ENCODE peak calls at places on chromosome 7, in ten cellular contexts. O is naive thymus-derived CD4-positive, alpha-beta T cell; H is mammary epithelial cell; T is neuronal stem cell; L is endodermal cell; Q is mesendoderm; I is WERI-Rb-1; J is spleen; X is mucosa of descending colon; B is NT2/D1. U is an unnamed sample. For H3K36me3, the result is how much of the 10 kb centered on the place peaks cover.

GRCh38 chr7:35681630-35682029 is 13.3 kb downstream of the HERPUD2 start:
- DNase-seq in O (no peak), H (no peak), T (no peak), L (no peak), Q (no peak), I (no peak), J (no peak), X (no peak), B (no peak), U (no peak)

GRCh38 chr7:102045681-102046372 is 228.4 kb downstream of the CUX1 start:
- DNase-seq in O (no peak), H (no peak), T (no peak), L (no peak), Q (no peak), I (no peak), J (no peak), X (no peak), B (no peak), U (no peak)

GRCh38 chr7:26686448-26686981 is 177.9 kb downstream of the SKAP2 start:
- DNase-seq in O (peak), H (peak), T (peak), L (peak), Q (peak), I (peak), J (no peak), X (no peak), B (peak), U (no peak)

GRCh38 chr7:44235582-44236332 is 35.0 kb downstream of the YKT6 start:
- DNase-seq in O (no peak), H (peak), T (no peak), L (no peak), Q (no peak), I (peak), J (no peak), X (no peak), B (no peak), U (no peak)

GRCh38 chr7:1224093-1224702 is 8.5 kb upstream of the UNCX start:
- DNase-seq in O (no peak), H (no peak), T (peak), L (peak), Q (no peak), I (no peak), J (no peak), X (no peak), B (no peak), U (no peak)

GRCh38 chr7:71705217-71705616 is 573.3 kb downstream of the GALNT17 start:
- DNase-seq in O (no peak), H (no peak), T (no peak), L (no peak), Q (no peak), I (no peak), J (no peak), X (no peak), B (no peak), U (no peak)

GRCh38 chr7:27435461-27435860 is 192.9 kb downstream of the EVX1 start:
- DNase-seq in O (no peak), H (no peak), T (no peak), L (no peak), Q (peak), I (no peak), J (no peak), X (no peak), B (no peak), U (no peak)

GRCh38 chr7:129376778-129377700 is 57.2 kb upstream of the STRIP2 start:
- DNase-seq in O (no peak), H (peak), T (no peak), L (no peak), Q (no peak), I (no peak), J (no peak), X (no peak), B (no peak), U (no peak)

GRCh38 chr7:2494191-2495130 is 18.3 kb upstream of the GRIFIN start:
- DNase-seq in O (no peak), H (no peak), T (no peak), L (no peak), Q (no peak), I (no peak), J (no peak), X (no peak), B (no peak), U (no peak)

GRCh38 chr7:39622609-39623311 is 612 bp upstream of the RALA start:
- DNase-seq in O (no peak), H (no peak), T (no peak), L (no peak), Q (no peak), I (no peak), J (no peak), X (no peak), B (no peak), U (no peak)

GRCh38 chr7:14924398-14924797 is 21.8 kb upstream of the DGKB start:
- DNase-seq in O (no peak), H (no peak), T (no peak), L (no peak), Q (no peak), I (no peak), J (no peak), X (no peak), B (no peak), U (no peak)

GRCh38 chr7:10257438-10257837 is 716.2 kb upstream of the PHF14 start:
- DNase-seq in O (no peak), H (no peak), T (no peak), L (no peak), Q (no peak), I (no peak), J (no peak), X (no peak), B (no peak), U (no peak)

GRCh38 chr7:121084256-121084655 is 95.7 kb downstream of the CPED1 start:
- DNase-seq in O (no peak), H (no peak), T (no peak), L (no peak), Q (no peak), I (no peak), J (no peak), X (no peak), B (no peak), U (no peak)

GRCh38 chr7:124765401-124766352 is at the start of gene GPR37:
- DNase-seq in O (no peak), H (peak), T (peak), L (peak), Q (peak), I (peak), J (peak), X (peak), B (peak), U (peak)

GRCh38 chr7:157514306-157514705 is 177.5 kb downstream of the DNAJB6 start:
- DNase-seq in O (no peak), H (no peak), T (no peak), L (no peak), Q (no peak), I (no peak), J (no peak), X (no peak), B (no peak), U (no peak)

GRCh38 chr7:140732436-140732835 is 35.9 kb downstream of the NDUFB2 start:
- DNase-seq in O (no peak), H (no peak), T (no peak), L (no peak), Q (peak), I (no peak), J (no peak), X (no peak), B (no peak), U (no peak)

GRCh38 chr7:149869867-149870266 is 3.9 kb upstream of the ATP6V0E2 start:
- DNase-seq in O (peak), H (no peak), T (no peak), L (peak), Q (no peak), I (no peak), J (no peak), X (no peak), B (no peak), U (no peak)

GRCh38 chr7:128801008-128801407 is 9.2 kb downstream of the CCDC136 start:
- DNase-seq in O (no peak), H (no peak), T (no peak), L (no peak), Q (no peak), I (no peak), J (no peak), X (no peak), B (no peak), U (no peak)

GRCh38 chr7:126803060-126803665 is 449.6 kb downstream of the GRM8 start:
- DNase-seq in O (peak), H (peak), T (peak), L (peak), Q (peak), I (peak), J (no peak), X (no peak), B (peak), U (no peak)

GRCh38 chr7:665251-665650 is 61.2 kb upstream of the DNAAF5 start:
- DNase-seq in O (no peak), H (no peak), T (no peak), L (peak), Q (peak), I (no peak), J (no peak), X (peak), B (peak), U (no peak)

GRCh38 chr7:120337308-120337907 is 64.4 kb downstream of the KCND2 start:
- DNase-seq in O (no peak), H (peak), T (peak), L (no peak), Q (peak), I (no peak), J (no peak), X (no peak), B (peak), U (no peak)

GRCh38 chr7:63044721-63045120 is 953.9 kb upstream of the ZNF722 start:
- DNase-seq in O (no peak), H (no peak), T (no peak), L (no peak), Q (no peak), I (no peak), J (no peak), X (no peak), B (no peak), U (no peak)

GRCh38 chr7:63045575-63045974 is 953.1 kb upstream of the ZNF722 start:
- DNase-seq in O (no peak), H (no peak), T (no peak), L (no peak), Q (no peak), I (no peak), J (no peak), X (no peak), B (no peak), U (no peak)

GRCh38 chr7:63046612-63047011 is 952.0 kb upstream of the ZNF722 start:
- DNase-seq in O (no peak), H (no peak), T (no peak), L (no peak), Q (no peak), I (no peak), J (no peak), X (no peak), B (no peak), U (no peak)

GRCh38 chr7:63047061-63047460 is 951.6 kb upstream of the ZNF722 start:
- DNase-seq in O (no peak), H (no peak), T (no peak), L (no peak), Q (no peak), I (no peak), J (no peak), X (no peak), B (no peak), U (no peak)

DNA sequence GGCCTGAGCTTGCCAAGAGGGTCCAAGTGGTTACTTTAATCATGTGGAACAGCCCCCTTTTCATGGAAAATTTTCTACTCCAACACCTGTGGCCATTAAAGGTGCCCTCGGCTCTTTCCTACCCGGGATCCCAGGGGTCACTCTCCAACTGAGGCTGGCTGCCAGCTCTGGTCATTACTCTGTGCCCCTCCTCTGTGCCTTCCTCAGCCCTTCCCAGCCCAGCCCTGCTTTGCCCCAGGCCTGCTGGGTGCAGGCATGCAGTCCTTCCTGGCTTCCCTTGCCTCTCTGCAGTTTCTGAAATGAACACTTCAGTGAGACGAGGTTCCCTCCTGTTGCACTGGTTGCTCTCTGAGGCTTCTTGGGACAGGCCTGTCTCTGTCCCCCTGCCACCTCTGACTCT is 951.1 kb upstream of the ZNF722 start:
- DNase-seq in O (no peak), H (no peak), T (no peak), L (no peak), Q (no peak), I (no peak), J (no peak), X (no peak), B (no peak), U (no peak)
- H3K36me3 ChIP-seq in O (under half), H (under half), T (under half), L (under half), Q (under half), I (under half), J (under half), X (under half), B (under half), U (under half)

DNA sequence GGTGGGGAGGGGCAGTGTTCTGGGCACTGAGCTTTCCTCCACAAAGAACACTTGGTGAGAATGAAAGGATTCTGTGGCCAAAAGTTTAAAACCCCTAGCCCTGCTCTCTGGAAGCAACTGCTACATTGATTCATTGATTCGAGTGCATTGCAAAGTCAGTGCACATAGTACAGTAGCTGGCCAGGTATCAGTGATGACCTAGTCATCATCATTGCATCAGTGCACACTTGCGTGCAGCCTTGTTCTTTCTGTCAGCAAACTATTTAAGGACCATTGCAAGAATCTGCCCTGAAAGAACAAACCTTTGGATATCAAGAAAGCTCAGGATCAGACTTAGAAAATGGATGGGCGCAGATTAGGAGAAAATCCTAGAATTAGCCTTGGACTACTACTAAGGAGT is 47.4 kb downstream of the CUL1 start:
- DNase-seq in O (no peak), H (no peak), T (no peak), L (no peak), Q (no peak), I (no peak), J (no peak), X (no peak), B (no peak), U (no peak)
- H3K4me3 ChIP-seq in O (no peak), H (no peak), T (no peak), L (no peak), Q (no peak), I (no peak), J (no peak), X (no peak), B (no peak), U (no peak)

GRCh38 chr7:155303039-155303593 is 5.4 kb downstream of the INSIG1 start:
- DNase-seq in O (no peak), H (no peak), T (no peak), L (no peak), Q (no peak), I (no peak), J (no peak), X (no peak), B (no peak), U (no peak)
- H3K36me3 ChIP-seq in O (under half), H (under half), T (half or more), L (under half), Q (under half), I (under half), J (under half), X (under half), B (under half), U (under half)

GRCh38 chr7:105493196-105493927 is 28.7 kb downstream of the PUS7 start:
- DNase-seq in O (no peak), H (no peak), T (no peak), L (no peak), Q (no peak), I (no peak), J (no peak), X (no peak), B (no peak), U (no peak)

GRCh38 chr7:105489409-105489808 is 32.7 kb downstream of the PUS7 start:
- DNase-seq in O (no peak), H (no peak), T (no peak), L (no peak), Q (no peak), I (no peak), J (no peak), X (no peak), B (no peak), U (no peak)

GRCh38 chr7:105488219-105488571 is 33.9 kb downstream of the PUS7 start:
- DNase-seq in O (no peak), H (no peak), T (no peak), L (no peak), Q (no peak), I (no peak), J (no peak), X (no peak), B (no peak), U (no peak)

DNA sequence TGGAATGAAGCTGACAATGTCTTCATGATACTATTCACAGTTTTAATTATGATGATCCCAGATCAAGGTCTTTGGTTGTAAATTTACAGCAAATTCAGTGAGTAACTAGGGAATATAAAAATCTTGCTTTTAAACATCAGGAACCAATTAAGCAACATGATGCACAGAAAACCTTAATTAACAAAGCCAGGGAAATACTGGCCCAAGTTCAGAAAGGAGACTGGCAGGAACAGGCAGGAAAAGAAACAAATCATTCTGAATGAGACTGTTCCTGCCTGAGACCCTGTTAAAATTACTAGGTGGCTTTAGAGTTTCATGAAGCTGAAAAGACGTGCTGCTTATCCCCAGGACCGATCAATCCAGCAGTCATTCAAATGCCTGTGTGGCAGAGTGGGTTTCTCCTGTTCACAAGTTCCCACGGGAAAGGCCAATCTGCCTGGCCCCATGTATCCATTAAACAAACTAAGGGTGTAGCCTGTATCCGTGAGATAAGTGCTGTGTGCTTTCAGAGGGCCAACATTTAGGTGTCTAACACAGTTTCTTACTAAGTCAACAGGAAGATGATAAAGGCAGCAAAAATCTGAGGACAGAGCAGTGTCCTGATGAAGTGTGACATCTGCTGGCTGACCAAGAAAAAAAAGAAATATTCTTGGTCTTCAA is 34.4 kb downstream of the PUS7 start:
- DNase-seq in O (peak), H (peak), T (peak), L (no peak), Q (peak), I (no peak), J (no peak), X (no peak), B (no peak), U (no peak)
- H3K4me3 ChIP-seq in O (no peak), H (no peak), T (no peak), L (no peak), Q (no peak), I (no peak), J (no peak), X (no peak), B (no peak), U (no peak)

DNA sequence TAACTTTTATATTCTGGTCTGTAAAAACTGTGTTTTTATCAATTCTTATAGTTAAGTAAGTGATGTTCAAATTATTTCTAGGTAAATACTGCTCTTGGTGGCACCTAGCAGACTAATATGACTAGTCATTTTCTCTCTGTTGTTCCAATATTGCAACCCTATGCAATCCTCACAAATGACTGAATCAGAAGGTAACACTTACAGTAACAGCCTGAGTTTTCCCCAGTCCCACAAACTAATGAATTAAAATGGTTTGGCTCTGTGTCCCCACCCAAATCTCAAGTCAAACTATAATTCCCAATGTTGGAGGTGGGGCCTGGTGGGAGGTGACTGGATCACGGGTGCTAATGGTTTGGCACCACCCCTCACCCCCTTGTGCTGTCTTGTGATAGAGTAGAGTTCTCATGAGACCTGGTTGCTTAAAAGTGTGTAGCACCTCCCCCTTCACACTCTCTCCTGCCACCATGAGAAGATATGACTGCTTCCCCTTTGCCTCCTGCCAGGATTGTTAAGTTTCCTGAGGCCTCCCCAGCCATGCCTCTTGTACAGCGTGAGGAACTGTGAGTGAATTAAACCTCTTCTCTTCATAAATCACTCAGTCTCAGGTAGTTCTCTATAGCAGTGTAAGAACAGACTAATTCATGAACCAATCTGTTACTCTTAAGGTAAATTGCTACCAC is 43.5 kb downstream of the MTPN start:
- DNase-seq in O (no peak), H (no peak), T (no peak), L (no peak), Q (peak), I (no peak), J (no peak), X (no peak), B (no peak), U (no peak)
- H3K36me3 ChIP-seq in O (under half), H (under half), T (under half), L (under half), Q (under half), I (under half), J (under half), X (under half), B (under half), U (under half)

DNA sequence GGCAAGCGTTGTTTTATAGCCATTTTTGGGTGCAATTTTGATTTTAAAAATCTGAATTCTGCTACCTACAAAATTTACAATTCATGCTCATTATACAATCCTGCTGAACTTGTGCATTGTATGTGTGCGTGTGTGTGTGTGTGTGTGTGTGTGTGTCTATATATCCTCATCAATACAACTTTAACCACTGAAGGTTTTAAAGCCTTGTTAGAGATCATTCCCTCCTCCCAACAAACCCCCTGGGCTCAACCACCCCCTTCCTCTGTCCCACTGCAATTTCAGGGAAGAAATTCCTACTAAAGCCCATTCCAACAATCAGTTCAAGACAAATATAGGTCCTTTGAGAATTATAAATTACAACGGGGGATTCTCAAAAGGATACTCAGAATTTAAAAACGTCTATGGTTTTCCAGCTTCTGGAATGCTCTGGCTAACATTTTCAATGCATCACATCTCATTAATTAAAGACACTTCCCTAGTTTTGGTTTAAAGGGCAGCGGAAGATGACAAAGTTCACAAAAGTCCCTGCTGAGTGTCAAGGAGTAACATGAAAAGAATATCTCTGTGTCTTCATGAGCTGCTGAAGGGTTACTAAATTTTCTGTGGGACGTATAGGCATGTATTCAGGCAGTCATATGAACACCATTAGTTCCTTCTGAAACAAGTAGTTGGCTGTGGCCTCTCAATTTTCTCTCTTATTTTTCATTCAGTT is 862 bp upstream of the SEMA3A start:
- DNase-seq in O (no peak), H (no peak), T (no peak), L (no peak), Q (peak), I (no peak), J (no peak), X (no peak), B (no peak), U (no peak)
- H3K4me3 ChIP-seq in O (peak), H (peak), T (peak), L (peak), Q (no peak), I (peak), J (peak), X (no peak), B (peak), U (peak)

U was measured in thoracic aorta.